ENCODE peak calls at places on chromosomes 1 and 21, in seven cellular contexts. E, Z, U, Q, H, M and L are unnamed samples.

GRCh38 chr1:19974822-19975416 is 4.5 kb downstream of the PLA2G2A start:
- DNase-seq in E (peak), Z (peak), U (peak), Q (no peak), H (peak), M (peak), L (peak)

GRCh38 chr21:38569733-38570132 is 71.5 kb upstream of the ERG start:
- DNase-seq in E (no peak), Z (no peak), U (no peak), Q (no peak), H (no peak), M (no peak), L (no peak)

GRCh38 chr1:2151252-2151651 is 43.3 kb downstream of the FAAP20 start:
- DNase-seq in E (no peak), Z (no peak), U (no peak), Q (peak), H (no peak), M (no peak), L (no peak)

GRCh38 chr1:3907031-3907534 is 7.0 kb upstream of the C1orf174 start:
- DNase-seq in E (no peak), Z (no peak), U (no peak), Q (peak), H (no peak), M (no peak), L (peak)

GRCh38 chr1:236394905-236395779 is 1.1 kb downstream of the EDARADD start:
- DNase-seq in E (peak), Z (peak), U (peak), Q (no peak), H (no peak), M (peak), L (peak)

GRCh38 chr21:34243562-34243961 is 120.2 kb upstream of the KCNE2 start:
- DNase-seq in E (no peak), Z (no peak), U (peak), Q (no peak), H (no peak), M (no peak), L (peak)

GRCh38 chr1:75330633-75331032 is 196.4 kb downstream of the LHX8 start:
- DNase-seq in E (no peak), Z (no peak), U (peak), Q (no peak), H (no peak), M (no peak), L (no peak)

GRCh38 chr1:182446033-182446669 is 3.8 kb upstream of the RGSL1 start:
- DNase-seq in E (peak), Z (no peak), U (peak), Q (no peak), H (peak), M (no peak), L (peak)

GRCh38 chr1:217331698-217332097 is 299.2 kb downstream of the GPATCH2 start:
- DNase-seq in E (no peak), Z (no peak), U (no peak), Q (no peak), H (no peak), M (no peak), L (no peak)

GRCh38 chr1:14255711-14256110 is 342.8 kb upstream of the KAZN start:
- DNase-seq in E (no peak), Z (no peak), U (no peak), Q (no peak), H (no peak), M (no peak), L (no peak)

GRCh38 chr1:153465728-153466625 is 5.5 kb upstream of the S100A7 start:
- DNase-seq in E (peak), Z (peak), U (peak), Q (peak), H (no peak), M (peak), L (peak)

GRCh38 chr1:94120983-94121382 is at the start of gene ABCA4:
- DNase-seq in E (no peak), Z (no peak), U (no peak), Q (no peak), H (no peak), M (no peak), L (no peak)

GRCh38 chr1:161954050-161954449 is 69.6 kb downstream of the OLFML2B start:
- DNase-seq in E (no peak), Z (no peak), U (no peak), Q (no peak), H (no peak), M (no peak), L (no peak)

GRCh38 chr1:40312238-40313205 is 4.6 kb downstream of the COL9A2 start:
- DNase-seq in E (no peak), Z (peak), U (no peak), Q (peak), H (no peak), M (no peak), L (no peak)

GRCh38 chr1:240474133-240474614 is 137.8 kb downstream of the GREM2 start:
- DNase-seq in E (no peak), Z (no peak), U (peak), Q (no peak), H (no peak), M (no peak), L (no peak)

GRCh38 chr1:119587328-119587727 is 60.7 kb downstream of the ZNF697 start:
- DNase-seq in E (no peak), Z (no peak), U (no peak), Q (no peak), H (no peak), M (no peak), L (no peak)

DNA sequence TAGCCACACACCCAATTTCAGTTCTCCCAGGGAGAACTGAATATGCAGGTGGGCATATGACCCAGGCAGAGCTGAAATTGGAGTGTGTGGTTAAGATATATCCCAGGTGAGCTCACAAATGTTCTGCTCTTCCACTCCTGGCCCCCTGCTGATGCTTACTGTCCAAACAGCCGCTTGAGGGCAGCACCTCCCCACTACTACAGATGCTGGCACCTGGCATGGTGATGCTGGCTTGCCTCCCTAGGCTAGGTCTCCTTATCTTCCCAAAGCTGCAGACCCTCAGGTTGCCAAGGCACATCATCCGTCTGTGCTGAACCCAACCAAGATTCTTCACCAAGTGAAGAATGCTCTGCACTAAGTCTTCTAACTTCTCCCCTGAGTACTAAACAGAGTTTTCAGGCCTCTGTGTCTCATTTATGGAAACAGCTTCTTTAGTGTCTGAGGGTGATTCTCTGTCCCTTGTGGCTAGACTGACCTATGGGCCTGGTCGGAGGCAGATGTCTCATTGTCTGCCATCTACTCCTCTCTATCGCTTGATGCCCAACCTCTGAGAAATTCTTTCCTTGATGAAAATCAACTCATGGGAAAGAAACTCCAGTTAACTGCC is 27.2 kb downstream of the XCL1 start:
- DNase-seq in E (peak), Z (peak), U (peak), Q (peak), H (no peak), M (peak), L (peak)
- TF ChIP-seq CTCF in E (peak), Z (peak), U (peak), Q (peak), H (peak), M (peak), L (peak)

GRCh38 chr21:44267655-44268142 is 6.0 kb upstream of the DNMT3L start:
- DNase-seq in E (no peak), Z (no peak), U (no peak), Q (no peak), H (no peak), M (peak), L (no peak)
- TF ChIP-seq CTCF in E (no peak), Z (no peak), U (peak), Q (peak), H (no peak), M (no peak), L (no peak)

DNA sequence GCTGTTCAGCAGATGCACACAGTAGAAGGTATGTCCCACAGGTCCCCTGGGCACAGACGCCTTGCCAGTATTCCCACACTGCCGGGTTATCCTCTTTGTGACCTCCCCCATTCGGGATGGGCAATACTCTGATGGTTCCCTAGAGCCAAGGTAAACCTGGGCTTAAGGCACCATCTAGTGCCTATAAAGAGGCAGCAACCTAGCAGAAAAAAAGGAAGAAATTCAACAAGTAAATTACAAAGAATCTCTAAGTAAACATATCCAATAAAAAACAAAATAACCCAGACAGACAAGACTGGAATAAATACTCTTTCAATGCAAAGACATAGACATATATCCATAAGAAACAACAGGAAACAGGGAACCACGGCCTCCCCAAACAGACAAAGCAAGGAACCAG is 39.4 kb downstream of the HSF2BP start:
- DNase-seq in E (no peak), Z (no peak), U (no peak), Q (no peak), H (no peak), M (no peak), L (no peak)
- TF ChIP-seq CTCF in E (peak), Z (no peak), U (no peak), Q (no peak), H (no peak), M (no peak), L (no peak)

GRCh38 chr1:62040973-62041372 is 153.7 kb upstream of the L1TD1 start:
- DNase-seq in E (no peak), Z (no peak), U (no peak), Q (no peak), H (no peak), M (no peak), L (no peak)

GRCh38 chr1:62040450-62040849 is 154.2 kb upstream of the L1TD1 start:
- DNase-seq in E (no peak), Z (no peak), U (peak), Q (no peak), H (no peak), M (no peak), L (no peak)

GRCh38 chr1:62037274-62037673 is 157.4 kb upstream of the L1TD1 start:
- DNase-seq in E (no peak), Z (no peak), U (no peak), Q (no peak), H (no peak), M (no peak), L (no peak)

GRCh38 chr1:62034790-62035189 is 159.9 kb upstream of the L1TD1 start:
- DNase-seq in E (no peak), Z (no peak), U (no peak), Q (no peak), H (no peak), M (no peak), L (no peak)

GRCh38 chr1:62038594-62039284 is 155.9 kb upstream of the L1TD1 start:
- DNase-seq in E (peak), Z (no peak), U (no peak), Q (no peak), H (no peak), M (no peak), L (no peak)
- TF ChIP-seq CTCF in E (peak), Z (no peak), U (no peak), Q (no peak), H (no peak), M (no peak), L (peak)

GRCh38 chr1:78743626-78744025 is 94.0 kb downstream of the IFI44 start:
- DNase-seq in E (no peak), Z (no peak), U (no peak), Q (no peak), H (no peak), M (no peak), L (no peak)
- TF ChIP-seq CTCF in E (no peak), Z (no peak), U (no peak), Q (no peak), H (peak), M (no peak), L (no peak)

GRCh38 chr1:155882235-155882634 is 22.9 kb downstream of the SYT11 start:
- DNase-seq in E (no peak), Z (no peak), U (no peak), Q (no peak), H (no peak), M (no peak), L (no peak)
- TF ChIP-seq CTCF in E (no peak), Z (no peak), U (no peak), Q (no peak), H (no peak), M (no peak), L (no peak)

DNA sequence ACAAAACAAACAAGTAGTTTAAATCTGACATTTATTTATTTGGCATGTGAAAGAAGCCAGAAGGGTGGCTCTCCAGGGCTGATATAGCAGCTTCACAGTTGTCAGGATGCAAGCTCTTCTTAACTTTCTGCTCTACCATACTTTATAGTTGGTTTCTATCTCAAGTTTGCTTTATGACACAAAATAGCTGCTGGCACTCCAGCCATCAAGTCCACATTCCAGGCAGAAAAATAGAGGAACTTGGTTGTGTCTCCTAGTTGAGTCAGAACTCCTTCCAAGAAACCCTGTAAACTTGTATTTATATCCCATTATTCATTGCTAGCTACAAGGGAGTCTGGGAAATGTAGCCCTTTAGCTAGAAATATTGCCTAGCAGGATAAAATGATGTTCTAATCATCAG is 24.0 kb upstream of the STUM start:
- DNase-seq in E (no peak), Z (no peak), U (no peak), Q (no peak), H (no peak), M (no peak), L (no peak)
- TF ChIP-seq CTCF in E (no peak), Z (no peak), U (no peak), Q (no peak), H (no peak), M (no peak), L (no peak)

DNA sequence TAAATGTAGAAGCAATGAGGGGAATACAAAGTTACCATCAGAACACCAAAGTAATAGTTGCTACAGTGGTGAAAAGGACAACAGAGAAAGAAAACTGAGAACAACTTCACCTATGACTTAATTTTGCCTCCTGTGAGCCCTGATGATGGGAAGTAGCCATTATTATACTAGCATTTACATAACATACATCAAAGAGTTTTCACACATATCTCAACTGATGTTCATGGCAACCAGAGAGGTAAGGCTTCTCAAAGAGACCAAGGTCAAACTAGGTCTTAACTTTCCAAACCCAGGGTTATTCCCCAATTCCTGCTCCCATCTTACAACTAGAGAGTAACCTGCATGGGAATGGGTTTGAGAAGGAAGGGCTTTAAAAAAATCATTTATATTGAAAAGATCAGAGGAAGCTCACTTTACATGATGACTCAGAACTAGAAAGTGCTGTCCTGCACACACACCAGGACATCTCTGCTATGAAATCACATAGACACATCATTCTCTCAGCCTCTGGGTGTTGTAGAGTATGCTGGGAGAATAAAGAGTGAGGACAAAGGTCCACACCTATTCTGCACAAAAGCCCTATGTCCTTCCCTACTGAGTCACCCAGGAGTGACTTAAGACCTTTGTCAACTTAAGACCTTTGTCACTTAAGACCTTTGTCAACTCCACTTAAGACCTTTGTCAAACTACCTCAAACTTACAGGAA is 179.7 kb downstream of the TNFSF18 start:
- DNase-seq in E (no peak), Z (no peak), U (no peak), Q (no peak), H (no peak), M (no peak), L (no peak)
- TF ChIP-seq CTCF in E (no peak), Z (no peak), U (no peak), Q (no peak), H (no peak), M (no peak), L (no peak)

DNA sequence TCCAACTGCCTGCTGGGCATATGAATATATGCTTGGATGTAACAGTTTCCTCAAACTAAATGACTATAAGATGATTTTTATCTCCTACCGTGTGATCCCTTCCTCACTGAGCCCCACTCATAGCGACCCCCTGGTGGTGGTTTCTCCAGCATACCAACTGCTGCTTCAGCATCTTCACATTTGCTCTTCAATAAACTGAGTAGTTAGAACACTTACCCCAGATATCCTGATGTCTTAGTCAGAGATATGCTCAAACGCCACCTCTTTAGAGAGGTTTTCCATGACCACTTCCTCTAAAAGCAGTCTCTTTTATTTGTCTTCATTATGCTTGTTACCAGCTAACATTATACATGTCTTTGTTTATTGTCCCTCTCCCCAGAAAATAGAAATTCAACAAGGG is 10.2 kb upstream of the HNRNPR start:
- DNase-seq in E (no peak), Z (no peak), U (no peak), Q (no peak), H (no peak), M (no peak), L (no peak)
- TF ChIP-seq CTCF in E (no peak), Z (no peak), U (no peak), Q (no peak), H (no peak), M (no peak), L (no peak)

DNA sequence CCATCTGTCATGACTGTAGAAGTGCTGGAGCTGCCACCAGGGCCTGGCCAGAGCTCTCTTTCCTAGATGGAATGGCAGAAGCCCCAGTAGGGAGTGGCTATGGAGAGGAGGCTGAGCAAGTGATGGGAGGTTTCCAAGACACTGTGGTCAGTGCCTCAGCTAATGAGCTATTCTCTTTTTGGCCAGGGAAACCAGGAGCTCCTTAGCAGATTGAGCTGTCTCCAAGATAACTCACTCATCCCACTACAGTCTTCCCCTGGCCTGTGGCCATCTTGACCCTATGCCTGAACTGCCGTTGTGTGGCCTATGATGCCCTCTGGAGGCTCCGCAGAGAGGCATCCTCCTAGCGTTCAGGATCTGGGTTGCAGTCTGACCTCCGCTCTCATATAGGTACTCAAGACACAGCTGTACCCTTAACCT is 60.5 kb downstream of the ERI3 start:
- DNase-seq in E (no peak), Z (peak), U (no peak), Q (no peak), H (peak), M (peak), L (peak)
- TF ChIP-seq CTCF in E (peak), Z (peak), U (no peak), Q (no peak), H (peak), M (peak), L (peak)